ENCODE peak calls at places on chromosomes 11 and 22, in eight cellular contexts. N is GDM1, P is Right ventricle myocardium superior, A is NCI-H1048, G is activated T-cell treated with anti-CD3 and anti-CD28 coated beads for 1 hour, L is adipocyte, W is transverse colon, D is mammary epithelial cell. B is an unnamed sample.

GRCh38 chr22:35454416-35455054 is 54.6 kb downstream of the MCM5 start:
- DNase-seq in N (no peak), W (no peak), G (no peak), L (no peak), A (no peak), P (peak; percentile 33), D (no peak), B (no peak)

GRCh38 chr22:41197808-41198585 is 7.1 kb upstream of the L3MBTL2 start:
- DNase-seq in G (peak; percentile 16), L (peak; percentile 49), P (peak; percentile 68), N (no peak), A (no peak), W (peak; percentile 56), D (no peak), B (no peak)

GRCh38 chr11:45580399-45580798 is 85.0 kb downstream of the CHST1 start:
- DNase-seq in L (peak; percentile 39), D (peak; percentile 16), P (no peak), N (no peak), W (no peak), A (no peak), G (no peak), B (peak; percentile 55)

GRCh38 chr11:60855726-60856633 is at the start of gene PTGDR2:
- DNase-seq in N (peak; percentile 12), G (no peak), L (no peak), A (no peak), D (no peak), W (peak; percentile 26), P (no peak), B (peak; percentile 26)

GRCh38 chr11:35029979-35030378 is 109.0 kb upstream of the CD44 start:
- DNase-seq in A (no peak), W (no peak), G (no peak), N (no peak), P (no peak), L (peak; percentile 64), D (peak; percentile 79), B (peak; percentile 46)

GRCh38 chr11:113389288-113389687 is 1.7 kb downstream of the ANKK1 start:
- DNase-seq in P (no peak), A (no peak), W (no peak), D (no peak), G (no peak), L (no peak), N (no peak), B (no peak)

GRCh38 chr11:84408946-84409411 is 1122.8 kb upstream of the CCDC90B start:
- DNase-seq in P (no peak), W (no peak), G (no peak), D (peak; percentile 0), N (no peak), A (no peak), L (no peak), B (peak; percentile 40)

GRCh38 chr11:114310095-114310494 is 13.9 kb downstream of the NNMT start:
- DNase-seq in L (no peak), P (no peak), D (no peak), W (no peak), G (no peak), N (no peak), A (no peak), B (no peak)

GRCh38 chr11:74519719-74520118 is 26.2 kb upstream of the LIPT2 start:
- DNase-seq in P (no peak), A (no peak), L (no peak), D (no peak), G (no peak), W (no peak), N (no peak), B (no peak)

GRCh38 chr22:38973289-38974169 is 8.6 kb upstream of the APOBEC3B start:
- DNase-seq in A (no peak), L (peak; percentile 72), G (peak; percentile 57), D (no peak), N (no peak), P (no peak), W (peak; percentile 60), B (peak; percentile 75)

GRCh38 chr11:80958414-80958813 is 1517.6 kb upstream of the TENM4 start:
- DNase-seq in G (no peak), L (peak; percentile 1), P (no peak), W (no peak), A (no peak), N (no peak), D (peak; percentile 78), B (peak; percentile 61)

GRCh38 chr11:65430406-65431217 is 8.0 kb downstream of the NEAT1 start:
- DNase-seq in L (peak; percentile 57), D (peak; percentile 57), A (no peak), P (peak; percentile 26), G (no peak), N (no peak), W (peak; percentile 26), B (no peak)

GRCh38 chr22:50314081-50314454 is 6.6 kb upstream of the PLXNB2 start:
- DNase-seq in L (no peak), P (no peak), N (no peak), A (no peak), D (no peak), W (no peak), G (no peak), B (no peak)

GRCh38 chr22:27986459-27986858 is 67.4 kb upstream of the PITPNB start:
- DNase-seq in W (no peak), G (no peak), P (no peak), L (no peak), A (no peak), D (no peak), N (no peak), B (no peak)

GRCh38 chr11:11987503-11988022 is 20.9 kb downstream of the DKK3 start:
- DNase-seq in A (no peak), W (no peak), P (no peak), N (no peak), D (no peak), L (no peak), G (no peak), B (no peak)

GRCh38 chr11:64244966-64245365 is 1.8 kb downstream of the PPP1R14B start:
- DNase-seq in A (no peak), L (no peak), D (no peak), G (no peak), N (no peak), W (peak; percentile 19), P (no peak), B (no peak)

GRCh38 chr22:44693756-44694155 is 8.2 kb upstream of the PRR5 start:
- DNase-seq in L (no peak), A (no peak), D (no peak), N (no peak), W (no peak), P (no peak), G (no peak), B (no peak)

GRCh38 chr22:22882033-22882717 is 5.4 kb upstream of the IGLL5 start:
- DNase-seq in N (peak; percentile 51), D (peak; percentile 13), G (no peak), W (peak; percentile 60), A (no peak), P (no peak), L (no peak), B (peak; percentile 74)

GRCh38 chr11:14974723-14975587 is 2.8 kb upstream of the CALCA start:
- DNase-seq in A (no peak), D (peak; percentile 33), N (no peak), G (peak; percentile 47), P (no peak), W (peak; percentile 47), L (peak; percentile 19), B (peak; percentile 35)

GRCh38 chr22:42180349-42180842 is 49.8 kb upstream of the CYP2D6 start:
- DNase-seq in G (peak; percentile 18), D (no peak), P (no peak), W (peak; percentile 16), L (no peak), A (no peak), N (no peak), B (no peak)

GRCh38 chr11:121566279-121567168 is 113.8 kb upstream of the SORL1-AS1 start:
- DNase-seq in N (no peak), D (no peak), A (no peak), G (no peak), W (no peak), L (no peak), P (no peak), B (no peak)

GRCh38 chr22:44181033-44181911 is 547 bp downstream of the PARVG start:
- DNase-seq in G (peak; percentile 48), D (no peak), A (no peak), L (no peak), N (peak; percentile 88), W (peak; percentile 53), P (peak; percentile 70), B (no peak)

GRCh38 chr22:46025225-46025972 is 48.4 kb upstream of the WNT7B start:
- DNase-seq in P (peak; percentile 10), N (no peak), W (no peak), D (no peak), A (no peak), G (no peak), L (no peak), B (no peak)

GRCh38 chr11:121927359-121927758 is 188.7 kb downstream of the BLID start:
- DNase-seq in W (no peak), D (no peak), N (no peak), G (no peak), L (no peak), A (no peak), P (no peak), B (no peak)

GRCh38 chr22:31800065-31800464 is 46.2 kb downstream of the DEPDC5 start:
- DNase-seq in G (no peak), D (peak; percentile 96), A (no peak), N (no peak), W (no peak), P (no peak), L (no peak), B (no peak)

GRCh38 chr11:25566298-25567200 is 765.4 kb upstream of the ANO3 start:
- DNase-seq in L (peak; percentile 27), G (no peak), W (no peak), P (peak; percentile 61), D (peak; percentile 76), N (no peak), A (no peak), B (no peak)

GRCh38 chr11:8352090-8352489 is 88.4 kb upstream of the LMO1 start:
- DNase-seq in L (no peak), A (no peak), N (no peak), P (no peak), D (no peak), W (no peak), G (no peak), B (no peak)

GRCh38 chr11:113778111-113778910 is 1.3 kb upstream of the CLDN25 start:
- DNase-seq in L (peak; percentile 42), W (no peak), D (peak; percentile 89), N (no peak), G (no peak), A (peak; percentile 44), P (no peak), B (peak; percentile 32)

GRCh38 chr22:48897638-48897954 is 930.1 kb downstream of the BRD1 start:
- DNase-seq in G (no peak), A (no peak), W (no peak), N (no peak), P (no peak), L (no peak), D (no peak), B (no peak)

GRCh38 chr11:69013009-69013951 is at the start of gene MRGPRF:
- DNase-seq in P (peak; percentile 95), N (no peak), G (no peak), D (no peak), W (peak; percentile 87), A (no peak), L (peak; percentile 94), B (peak; percentile 93)

GRCh38 chr22:44182591-44183588 is 2.2 kb downstream of the PARVG start:
- DNase-seq in G (peak; percentile 18), N (peak; percentile 77), D (no peak), W (peak; percentile 62), P (peak; percentile 80), L (no peak), A (no peak), B (no peak)

GRCh38 chr11:116578971-116579687 is 193.7 kb downstream of the BUD13 start:
- DNase-seq in W (no peak), A (no peak), D (no peak), L (no peak), P (peak; percentile 57), G (no peak), N (no peak), B (no peak)

GRCh38 chr22:49191506-49191980 is 636.1 kb downstream of the BRD1 start:
- DNase-seq in A (no peak), D (no peak), L (no peak), N (no peak), P (no peak), G (no peak), W (no peak), B (no peak)

GRCh38 chr11:119382101-119382500 is 611 bp upstream of the USP2 start:
- DNase-seq in N (no peak), D (no peak), G (no peak), W (no peak), A (no peak), L (no peak), P (no peak), B (no peak)

B was measured in GM03348.